ENCODE peak calls at places on chromosomes 12 and 14, in five cellular contexts. One of them, this sample, is unnamed. For H3K9me3, the result is how much of the 10 kb centered on the place peaks cover.

GRCh38 chr12:1630827-1631591 is 2.0 kb downstream of the WNT5B start:
- DNase-seq in sigmoid colon: no peak
- DNase-seq in transverse colon: no peak
- DNase-seq in lung: no peak
- DNase-seq in right atrium auricular region: no peak
- DNase-seq in this sample: no peak

GRCh38 chr14:35384386-35385041 is 20.0 kb downstream of the NFKBIA start:
- DNase-seq in sigmoid colon: peak
- DNase-seq in transverse colon: peak
- DNase-seq in lung: no peak
- DNase-seq in right atrium auricular region: peak
- DNase-seq in this sample: peak

GRCh38 chr12:48004039-48004940 is at the start of gene COL2A1:
- DNase-seq in sigmoid colon: no peak
- DNase-seq in transverse colon: no peak
- DNase-seq in lung: no peak
- DNase-seq in right atrium auricular region: no peak
- DNase-seq in this sample: no peak

GRCh38 chr12:43835656-43836454 is at the start of gene TMEM117:
- DNase-seq in sigmoid colon: peak
- DNase-seq in transverse colon: peak
- DNase-seq in lung: peak
- DNase-seq in right atrium auricular region: peak
- DNase-seq in this sample: peak

GRCh38 chr12:12837025-12837872 is 24.1 kb downstream of the DDX47 start:
- DNase-seq in sigmoid colon: no peak
- DNase-seq in transverse colon: peak
- DNase-seq in lung: no peak
- DNase-seq in right atrium auricular region: peak
- DNase-seq in this sample: no peak

GRCh38 chr14:71133296-71133695 is 226.0 kb downstream of the PCNX1 start:
- DNase-seq in sigmoid colon: no peak
- DNase-seq in transverse colon: no peak
- DNase-seq in lung: no peak
- DNase-seq in right atrium auricular region: peak
- DNase-seq in this sample: no peak

GRCh38 chr14:90109858-90110257 is 48.1 kb downstream of the KCNK13 start:
- DNase-seq in sigmoid colon: no peak
- DNase-seq in transverse colon: no peak
- DNase-seq in lung: no peak
- DNase-seq in right atrium auricular region: no peak
- DNase-seq in this sample: no peak

GRCh38 chr14:87067061-87067460 is 925.9 kb downstream of the GALC start:
- DNase-seq in sigmoid colon: no peak
- DNase-seq in transverse colon: no peak
- DNase-seq in lung: no peak
- DNase-seq in right atrium auricular region: no peak
- DNase-seq in this sample: no peak

GRCh38 chr12:48389409-48389808 is 38.7 kb upstream of the ZNF641 start:
- DNase-seq in sigmoid colon: no peak
- DNase-seq in transverse colon: no peak
- DNase-seq in lung: no peak
- DNase-seq in right atrium auricular region: no peak
- DNase-seq in this sample: no peak

GRCh38 chr12:25840678-25841077 is 117.8 kb upstream of the RASSF8 start:
- DNase-seq in sigmoid colon: no peak
- DNase-seq in transverse colon: no peak
- DNase-seq in lung: no peak
- DNase-seq in right atrium auricular region: no peak
- DNase-seq in this sample: no peak

GRCh38 chr14:85415015-85415712 is 114.8 kb upstream of the FLRT2 start:
- DNase-seq in sigmoid colon: peak
- DNase-seq in transverse colon: no peak
- DNase-seq in lung: peak
- DNase-seq in right atrium auricular region: peak
- DNase-seq in this sample: no peak

GRCh38 chr12:86903166-86903565 is 647.0 kb upstream of the MGAT4C start:
- DNase-seq in sigmoid colon: no peak
- DNase-seq in transverse colon: no peak
- DNase-seq in lung: no peak
- DNase-seq in right atrium auricular region: no peak
- DNase-seq in this sample: no peak

GRCh38 chr12:117986705-117987469 is 18.1 kb upstream of the KSR2 start:
- DNase-seq in sigmoid colon: no peak
- DNase-seq in transverse colon: no peak
- DNase-seq in lung: no peak
- DNase-seq in right atrium auricular region: no peak
- DNase-seq in this sample: no peak

GRCh38 chr14:58690801-58691516 is 53.2 kb downstream of the DACT1 start:
- DNase-seq in sigmoid colon: no peak
- DNase-seq in transverse colon: peak
- DNase-seq in lung: peak
- DNase-seq in right atrium auricular region: no peak
- DNase-seq in this sample: no peak

GRCh38 chr14:38210168-38210567 is 2.5 kb downstream of the SSTR1 start:
- DNase-seq in sigmoid colon: no peak
- DNase-seq in transverse colon: no peak
- DNase-seq in lung: no peak
- DNase-seq in right atrium auricular region: no peak
- DNase-seq in this sample: peak

GRCh38 chr14:38208825-38209562 is 1.3 kb downstream of the SSTR1 start:
- DNase-seq in sigmoid colon: no peak
- DNase-seq in transverse colon: peak
- DNase-seq in lung: no peak
- DNase-seq in right atrium auricular region: no peak
- DNase-seq in this sample: peak

GRCh38 chr14:38209572-38210159 is 2.0 kb downstream of the SSTR1 start:
- DNase-seq in sigmoid colon: peak
- DNase-seq in transverse colon: no peak
- DNase-seq in lung: no peak
- DNase-seq in right atrium auricular region: no peak
- DNase-seq in this sample: no peak

GRCh38 chr14:38211258-38211735 is 3.6 kb downstream of the SSTR1 start:
- DNase-seq in sigmoid colon: no peak
- DNase-seq in transverse colon: no peak
- DNase-seq in lung: no peak
- DNase-seq in right atrium auricular region: no peak
- DNase-seq in this sample: peak

GRCh38 chr14:38210587-38211257 is 3.0 kb downstream of the SSTR1 start:
- DNase-seq in sigmoid colon: no peak
- DNase-seq in transverse colon: no peak
- DNase-seq in lung: no peak
- DNase-seq in right atrium auricular region: no peak
- DNase-seq in this sample: peak
- TF ChIP-seq CTCF in sigmoid colon: no peak
- TF ChIP-seq CTCF in transverse colon: no peak
- TF ChIP-seq CTCF in lung: no peak
- TF ChIP-seq CTCF in right atrium auricular region: no peak
- TF ChIP-seq CTCF in this sample: no peak

GRCh38 chr12:115421350-115421749 is 737.4 kb upstream of the TBX3 start:
- DNase-seq in sigmoid colon: no peak
- DNase-seq in transverse colon: no peak
- DNase-seq in lung: no peak
- DNase-seq in right atrium auricular region: no peak
- DNase-seq in this sample: no peak
- H3K27ac ChIP-seq in sigmoid colon: no peak
- H3K27ac ChIP-seq in transverse colon: no peak
- H3K27ac ChIP-seq in lung: no peak
- H3K27ac ChIP-seq in right atrium auricular region: no peak
- H3K27ac ChIP-seq in this sample: no peak

GRCh38 chr14:42323426-42323825 is 716.8 kb downstream of the LRFN5 start:
- DNase-seq in sigmoid colon: no peak
- DNase-seq in transverse colon: no peak
- DNase-seq in lung: no peak
- DNase-seq in right atrium auricular region: no peak
- DNase-seq in this sample: no peak
- H3K9me3 ChIP-seq in sigmoid colon: under half
- H3K9me3 ChIP-seq in transverse colon: under half
- H3K9me3 ChIP-seq in lung: under half
- H3K9me3 ChIP-seq in right atrium auricular region: under half
- H3K9me3 ChIP-seq in this sample: under half

DNA sequence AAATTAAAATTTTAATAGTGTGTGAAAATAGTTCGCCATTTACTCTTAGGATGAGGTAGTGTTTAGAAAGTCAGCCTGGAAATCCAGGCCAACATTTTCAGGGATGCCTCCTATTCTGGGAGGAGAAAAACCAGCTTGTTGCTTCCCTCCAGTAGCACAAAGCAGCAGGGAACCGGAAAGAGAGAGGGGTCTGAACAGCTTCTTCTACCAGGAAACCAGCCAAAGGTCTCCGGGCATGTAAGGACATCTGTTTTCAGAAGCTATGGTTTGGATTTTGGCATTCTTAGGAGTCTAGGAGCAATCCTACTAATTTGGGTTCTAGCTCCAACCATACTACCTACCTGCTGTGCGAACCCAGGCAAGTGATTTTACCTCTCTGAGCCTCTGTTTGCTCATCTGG is 85.3 kb downstream of the DPF3 start:
- DNase-seq in sigmoid colon: no peak
- DNase-seq in transverse colon: no peak
- DNase-seq in lung: no peak
- DNase-seq in right atrium auricular region: no peak
- DNase-seq in this sample: no peak
- TF ChIP-seq CTCF in sigmoid colon: no peak
- TF ChIP-seq CTCF in transverse colon: no peak
- TF ChIP-seq CTCF in lung: no peak
- TF ChIP-seq CTCF in right atrium auricular region: no peak
- TF ChIP-seq CTCF in this sample: no peak

DNA sequence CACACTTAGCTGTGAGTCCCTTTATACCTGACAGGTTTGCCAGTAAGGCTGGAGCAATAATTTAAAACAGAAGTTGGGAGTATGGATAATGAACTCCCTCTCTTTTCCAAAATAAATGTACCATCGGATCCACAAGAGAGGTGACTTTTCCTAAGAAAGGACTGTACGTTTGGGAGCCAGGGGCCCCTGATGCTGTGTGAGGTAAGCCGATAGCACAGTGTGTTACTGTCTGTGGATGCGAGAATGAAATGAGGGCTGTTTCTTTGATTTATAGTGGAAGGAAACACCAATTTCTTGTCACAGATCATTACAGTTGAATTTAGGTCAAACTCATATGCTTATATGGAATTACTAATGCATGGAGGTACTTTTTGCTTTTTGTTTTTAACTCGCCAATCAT is 147.7 kb downstream of the ZNF664 start:
- DNase-seq in sigmoid colon: no peak
- DNase-seq in transverse colon: no peak
- DNase-seq in lung: no peak
- DNase-seq in right atrium auricular region: no peak
- DNase-seq in this sample: no peak
- H3K27ac ChIP-seq in sigmoid colon: no peak
- H3K27ac ChIP-seq in transverse colon: no peak
- H3K27ac ChIP-seq in lung: no peak
- H3K27ac ChIP-seq in right atrium auricular region: no peak
- H3K27ac ChIP-seq in this sample: no peak

DNA sequence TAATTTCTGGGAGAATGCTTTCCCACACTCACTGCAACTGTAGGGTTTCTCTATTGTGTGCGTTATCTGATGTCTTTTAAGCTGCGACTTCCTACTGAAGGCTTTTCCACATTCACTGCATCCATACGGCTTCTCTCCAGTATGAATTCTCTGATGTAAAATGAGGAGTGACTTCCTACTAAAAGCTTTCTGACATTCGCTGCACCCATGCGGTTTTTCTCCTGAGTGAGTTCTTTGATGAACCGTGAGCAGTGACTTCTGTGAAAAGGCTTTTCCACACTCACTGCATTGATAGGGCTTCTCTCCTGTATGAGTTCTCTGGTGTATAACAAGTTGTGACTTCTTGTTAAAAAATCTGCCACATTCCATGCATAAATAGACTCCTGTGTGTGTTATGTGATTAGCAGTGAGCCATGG is 29.7 kb downstream of the ZNF605 start:
- DNase-seq in sigmoid colon: no peak
- DNase-seq in transverse colon: no peak
- DNase-seq in lung: no peak
- DNase-seq in right atrium auricular region: no peak
- DNase-seq in this sample: no peak
- H3K9me3 ChIP-seq in sigmoid colon: half or more
- H3K9me3 ChIP-seq in transverse colon: half or more
- H3K9me3 ChIP-seq in lung: half or more
- H3K9me3 ChIP-seq in right atrium auricular region: half or more
- H3K9me3 ChIP-seq in this sample: under half

DNA sequence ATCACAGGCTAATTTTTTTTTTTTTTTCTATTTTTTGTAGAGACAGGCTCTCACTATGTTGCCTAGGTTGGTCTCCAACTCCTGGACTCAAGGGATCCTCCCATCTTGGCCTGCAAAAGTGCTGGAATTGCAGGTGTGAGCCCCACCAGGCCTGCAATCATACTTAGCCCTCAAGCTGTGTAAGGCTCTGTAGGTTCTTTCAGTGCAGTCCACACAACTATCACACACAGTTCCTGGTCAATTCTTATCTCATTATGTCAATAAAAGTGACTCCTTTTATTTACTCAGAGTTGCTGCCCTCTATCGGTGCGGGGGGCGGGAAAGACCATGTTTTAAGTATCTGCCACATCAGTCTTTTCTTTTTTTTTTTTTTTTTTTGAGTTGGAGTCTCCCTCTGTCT is 29.0 kb downstream of the SLC2A3 start:
- DNase-seq in sigmoid colon: no peak
- DNase-seq in transverse colon: peak
- DNase-seq in lung: no peak
- DNase-seq in right atrium auricular region: no peak
- DNase-seq in this sample: peak
- TF ChIP-seq CTCF in sigmoid colon: no peak
- TF ChIP-seq CTCF in transverse colon: no peak
- TF ChIP-seq CTCF in lung: no peak
- TF ChIP-seq CTCF in right atrium auricular region: no peak
- TF ChIP-seq CTCF in this sample: no peak

DNA sequence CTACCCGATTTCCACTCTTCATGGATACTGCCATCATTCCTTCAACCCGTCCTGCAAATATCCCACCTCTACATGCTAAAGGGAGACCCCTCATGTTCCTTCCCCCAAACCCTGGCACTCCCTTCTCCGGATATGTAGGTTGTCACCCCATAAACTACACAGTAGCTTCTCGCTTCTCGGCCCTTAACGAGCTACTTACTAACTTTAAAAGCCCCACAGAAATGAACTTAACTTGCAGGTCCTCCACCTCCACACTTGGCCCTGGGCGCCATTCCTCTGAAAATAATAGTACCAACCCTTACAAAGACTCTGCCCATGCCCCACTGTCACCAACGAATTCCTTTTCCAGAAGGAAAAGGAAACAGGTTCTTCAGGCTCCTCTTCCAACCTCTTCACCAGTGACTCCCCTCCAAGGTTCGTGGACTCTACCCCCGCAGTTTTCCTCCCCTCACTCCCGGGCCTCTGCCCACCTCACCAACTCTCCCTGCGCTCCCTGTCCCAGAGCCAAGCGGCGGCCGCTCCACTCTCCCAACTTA is 1.2 kb downstream of the SPPL3 start:
- DNase-seq in sigmoid colon: no peak
- DNase-seq in transverse colon: no peak
- DNase-seq in lung: no peak
- DNase-seq in right atrium auricular region: no peak
- DNase-seq in this sample: no peak
- H3K27ac ChIP-seq in sigmoid colon: peak
- H3K27ac ChIP-seq in transverse colon: peak
- H3K27ac ChIP-seq in lung: peak
- H3K27ac ChIP-seq in right atrium auricular region: peak
- H3K27ac ChIP-seq in this sample: no peak

This sample was measured in pancreas.